ENCODE peak calls at places on chromosomes 12 and 14, in eight cellular contexts. X, J, C, G, A, Y, S and I are unnamed samples.

GRCh38 chr12:53208877-53209463 is 1.9 kb upstream of the ITGB7 start:
- DNase-seq in J (no peak), X (no peak), Y (no peak), A (no peak), C (no peak), S (no peak), G (no peak), I (no peak)

GRCh38 chr12:106672308-106673085 is 89.7 kb downstream of the RFX4 start:
- DNase-seq in C (no peak), G (no peak), X (no peak), A (no peak), S (no peak), J (no peak), Y (no peak), I (no peak)

GRCh38 chr14:99576304-99576703 is 27.7 kb downstream of the CCDC85C start:
- DNase-seq in S (no peak), C (no peak), J (no peak), A (no peak), Y (no peak), G (no peak), X (no peak), I (no peak)

GRCh38 chr12:5395443-5396401 is 36.2 kb upstream of the NTF3 start:
- DNase-seq in Y (no peak), S (no peak), G (no peak), A (no peak), J (no peak), X (peak; percentile 14), C (no peak), I (no peak)

GRCh38 chr12:63978519-63978918 is 134.0 kb downstream of the SRGAP1 start:
- DNase-seq in S (no peak), C (no peak), J (no peak), A (no peak), Y (no peak), G (peak; percentile 86), X (no peak), I (no peak)

GRCh38 chr14:99036594-99037293 is 235.3 kb downstream of the BCL11B start:
- DNase-seq in J (no peak), A (peak; percentile 48), Y (no peak), G (no peak), S (no peak), X (no peak), C (no peak), I (no peak)

GRCh38 chr12:102965281-102966155 is 8.0 kb downstream of the ASCL1 start:
- DNase-seq in X (no peak), J (no peak), Y (peak; percentile 36), S (no peak), G (no peak), C (peak; percentile 28), A (no peak), I (no peak)

GRCh38 chr12:106297075-106297474 is 5.5 kb upstream of the TCP11L2 start:
- DNase-seq in X (no peak), Y (no peak), S (no peak), J (no peak), G (no peak), C (no peak), A (no peak), I (no peak)

GRCh38 chr12:57762463-57762862 is 4.4 kb downstream of the CYP27B1 start:
- DNase-seq in S (no peak), C (no peak), X (no peak), G (no peak), A (no peak), Y (no peak), J (no peak), I (no peak)